ENCODE peak calls at places on chromosomes 5 and 9, in six cellular contexts. S is substantia nigra, E is Peyer's patch, P is ELF-1, Z is activated T-helper 1 cell treated with Interleukin-2 at 50 U/mL for 16 hours, V is HL-60. X is an unnamed sample.
A peak's percentile ranks its signal among the peaks of the same experiment; 100 is the strongest.

GRCh38 chr9:98780059-98780749 is 16.2 kb downstream of the ANKS6 start:
- DNase-seq in S (no peak), E (no peak), P (no peak), Z (no peak), V (no peak), X (no peak)

GRCh38 chr9:98503867-98504800 is 204.6 kb downstream of the GABBR2 start:
- DNase-seq in S (no peak), E (no peak), P (no peak), Z (no peak), V (no peak), X (no peak)

GRCh38 chr9:26870292-26870691 is 22.3 kb downstream of the CAAP1 start:
- DNase-seq in S (no peak), E (no peak), P (no peak), Z (no peak), V (no peak), X (no peak)

GRCh38 chr9:134793281-134793680 is 87.3 kb upstream of the FCN2 start:
- DNase-seq in S (no peak), E (no peak), P (no peak), Z (no peak), V (no peak), X (no peak)

GRCh38 chr9:130377612-130378011 is 67.1 kb upstream of the ASS1 start:
- DNase-seq in S (no peak), E (no peak), P (no peak), Z (no peak), V (no peak), X (no peak)

GRCh38 chr9:15137658-15138356 is 169.2 kb downstream of the TTC39B start:
- DNase-seq in S (no peak), E (no peak), P (no peak), Z (no peak), V (no peak), X (no peak)

GRCh38 chr5:111278824-111279504 is 54.8 kb downstream of the CAMK4 start:
- DNase-seq in S (peak; percentile 55), E (peak; percentile 70), P (peak; percentile 82), Z (peak; percentile 69), V (peak; percentile 21), X (peak; percentile 25)

GRCh38 chr9:107239474-107239873 is 43.6 kb upstream of the RAD23B start:
- DNase-seq in S (no peak), E (no peak), P (no peak), Z (no peak), V (no peak), X (peak; percentile 31)

GRCh38 chr9:91494751-91495150 is 71.1 kb upstream of the NFIL3 start:
- DNase-seq in S (no peak), E (no peak), P (no peak), Z (no peak), V (no peak), X (no peak)

GRCh38 chr5:91127682-91128081 is 255.4 kb downstream of the ARRDC3 start:
- DNase-seq in S (no peak), E (no peak), P (no peak), Z (no peak), V (no peak), X (no peak)

GRCh38 chr9:133184971-133185370 is 21.3 kb upstream of the GBGT1 start:
- DNase-seq in S (peak; percentile 39), E (no peak), P (peak; percentile 43), Z (no peak), V (peak; percentile 29), X (peak; percentile 56)

GRCh38 chr5:109689740-109690455 is at the start of gene MAN2A1:
- DNase-seq in S (peak; percentile 77), E (peak; percentile 90), P (peak; percentile 67), Z (peak; percentile 75), V (no peak), X (peak; percentile 69)

GRCh38 chr9:26947736-26948135 is 694 bp upstream of the PLAA start:
- DNase-seq in S (no peak), E (no peak), P (peak; percentile 19), Z (no peak), V (no peak), X (no peak)

GRCh38 chr5:71836547-71837112 is 117.6 kb downstream of the CARTPT start:
- DNase-seq in S (no peak), E (no peak), P (no peak), Z (no peak), V (no peak), X (no peak)

GRCh38 chr9:132383462-132383883 is 23.2 kb downstream of the TTF1 start:
- DNase-seq in S (no peak), E (no peak), P (no peak), Z (no peak), V (no peak), X (no peak)

GRCh38 chr5:68137451-68138190 is 77.9 kb upstream of the PIK3R1 start:
- DNase-seq in S (no peak), E (no peak), P (no peak), Z (no peak), V (no peak), X (no peak)

GRCh38 chr5:1666812-1667588 is 132.6 kb downstream of the MRPL36 start:
- DNase-seq in S (peak; percentile 49), E (no peak), P (peak; percentile 69), Z (peak; percentile 37), V (no peak), X (no peak)

GRCh38 chr9:111566234-111566633 is 33.2 kb downstream of the PTGR1 start:
- DNase-seq in S (peak; percentile 4), E (no peak), P (no peak), Z (no peak), V (no peak), X (no peak)

GRCh38 chr5:133284306-133284705 is 232.5 kb downstream of the HSPA4 start:
- DNase-seq in S (no peak), E (no peak), P (no peak), Z (no peak), V (no peak), X (no peak)

GRCh38 chr9:113911850-113912249 is 35.7 kb downstream of the ZNF618 start:
- DNase-seq in S (no peak), E (no peak), P (no peak), Z (no peak), V (no peak), X (no peak)

GRCh38 chr9:134807726-134808125 is 72.9 kb upstream of the FCN2 start:
- DNase-seq in S (no peak), E (no peak), P (no peak), Z (no peak), V (no peak), X (no peak)

GRCh38 chr9:98993570-98993945 is 49.9 kb downstream of the COL15A1 start:
- DNase-seq in S (peak; percentile 43), E (no peak), P (no peak), Z (no peak), V (no peak), X (no peak)

GRCh38 chr5:157252741-157253465 is 13.0 kb upstream of the CYFIP2 start:
- DNase-seq in S (peak; percentile 4), E (peak; percentile 52), P (no peak), Z (peak; percentile 45), V (no peak), X (no peak)

GRCh38 chr9:135179041-135179440 is 91.6 kb downstream of the OLFM1 start:
- DNase-seq in S (no peak), E (no peak), P (no peak), Z (no peak), V (no peak), X (no peak)

GRCh38 chr9:99057665-99058625 is 47.0 kb upstream of the TGFBR1 start:
- DNase-seq in S (peak; percentile 31), E (no peak), P (no peak), Z (peak; percentile 39), V (peak; percentile 62), X (peak; percentile 89)

GRCh38 chr5:112097768-112098167 is 321.3 kb downstream of the EPB41L4A start:
- DNase-seq in S (no peak), E (no peak), P (no peak), Z (no peak), V (no peak), X (no peak)

GRCh38 chr9:119004618-119004990 is 364.6 kb downstream of the BRINP1 start:
- DNase-seq in S (no peak), E (no peak), P (no peak), Z (no peak), V (no peak), X (no peak)

GRCh38 chr9:100317706-100318105 is 35.0 kb downstream of the TEX10 start:
- DNase-seq in S (no peak), E (no peak), P (no peak), Z (no peak), V (no peak), X (no peak)

GRCh38 chr9:127968717-127969383 is 11.9 kb downstream of the EEIG1 start:
- DNase-seq in S (peak; percentile 73), E (peak; percentile 60), P (no peak), Z (no peak), V (no peak), X (no peak)

GRCh38 chr9:136762915-136763648 is 1.2 kb downstream of the LCN15 start:
- DNase-seq in S (no peak), E (peak; percentile 58), P (peak; percentile 96), Z (no peak), V (no peak), X (no peak)

GRCh38 chr5:159095882-159096554 is 3.7 kb downstream of the EBF1 start:
- DNase-seq in S (no peak), E (no peak), P (peak; percentile 34), Z (no peak), V (no peak), X (no peak)

GRCh38 chr5:87195616-87196015 is 72.1 kb upstream of the RASA1 start:
- DNase-seq in S (no peak), E (no peak), P (no peak), Z (no peak), V (no peak), X (no peak)